ENCODE peak calls at places on chromosomes 1 and 21, in eight cellular contexts. J, C, X, O, S, M, I and N are unnamed samples.

GRCh38 chr1:41687007-41687406 is 202.5 kb upstream of the EDN2 start:
- DNase-seq in J (no peak), C (no peak), X (no peak), O (no peak), S (no peak), M (no peak), I (no peak), N (no peak)

GRCh38 chr1:46521417-46521816 is 30.0 kb downstream of the KNCN start:
- DNase-seq in J (no peak), C (no peak), X (no peak), O (no peak), S (no peak), M (no peak), I (no peak), N (no peak)

GRCh38 chr1:26991310-26992116 is 2.0 kb upstream of the TRNP1 start:
- DNase-seq in J (peak; percentile 57), C (no peak), X (peak; percentile 88), O (no peak), S (peak; percentile 80), M (no peak), I (no peak), N (no peak)

GRCh38 chr1:81554108-81554507 is 246.6 kb upstream of the ADGRL2 start:
- DNase-seq in J (no peak), C (no peak), X (no peak), O (no peak), S (no peak), M (no peak), I (no peak), N (no peak)

GRCh38 chr1:20994176-20994575 is 182.5 kb downstream of the EIF4G3 start:
- DNase-seq in J (no peak), C (no peak), X (no peak), O (no peak), S (no peak), M (no peak), I (no peak), N (no peak)

GRCh38 chr1:214558002-214558770 is 6.8 kb upstream of the PTPN14 start:
- DNase-seq in J (no peak), C (peak; percentile 32), X (peak; percentile 91), O (peak; percentile 31), S (peak; percentile 38), M (no peak), I (no peak), N (no peak)

GRCh38 chr1:55078470-55078869 is 39.1 kb downstream of the PCSK9 start:
- DNase-seq in J (no peak), C (no peak), X (no peak), O (no peak), S (no peak), M (no peak), I (no peak), N (no peak)

GRCh38 chr1:21932127-21932526 is 5.0 kb downstream of the HSPG2 start:
- DNase-seq in J (no peak), C (peak; percentile 69), X (peak; percentile 86), O (peak; percentile 60), S (no peak), M (peak; percentile 73), I (peak; percentile 45), N (peak; percentile 39)

GRCh38 chr1:147211577-147211976 is 13.6 kb downstream of the FMO5 start:
- DNase-seq in J (no peak), C (no peak), X (no peak), O (no peak), S (no peak), M (no peak), I (no peak), N (no peak)

GRCh38 chr1:30816211-30817082 is 58.9 kb upstream of the LAPTM5 start:
- DNase-seq in J (no peak), C (peak; percentile 54), X (peak; percentile 92), O (peak; percentile 38), S (no peak), M (no peak), I (peak; percentile 65), N (no peak)

GRCh38 chr1:85307987-85308836 is 31.8 kb upstream of the BCL10 start:
- DNase-seq in J (peak; percentile 44), C (peak; percentile 87), X (peak; percentile 84), O (peak; percentile 89), S (peak; percentile 69), M (peak; percentile 78), I (peak; percentile 75), N (peak; percentile 68)

GRCh38 chr1:53575141-53575947 is 116.1 kb downstream of the DMRTB1 start:
- DNase-seq in J (no peak), C (no peak), X (no peak), O (peak; percentile 11), S (no peak), M (no peak), I (no peak), N (no peak)

GRCh38 chr1:32398401-32398800 is 4.2 kb upstream of the BSDC1 start:
- DNase-seq in J (no peak), C (no peak), X (peak; percentile 73), O (no peak), S (no peak), M (no peak), I (no peak), N (no peak)

GRCh38 chr1:109241841-109242301 is 7.5 kb upstream of the CELSR2 start:
- DNase-seq in J (no peak), C (no peak), X (no peak), O (no peak), S (no peak), M (no peak), I (no peak), N (no peak)

GRCh38 chr1:84174051-84174556 is 30.0 kb downstream of the PRKACB start:
- DNase-seq in J (no peak), C (no peak), X (peak; percentile 65), O (no peak), S (peak; percentile 0), M (no peak), I (no peak), N (no peak)

GRCh38 chr1:67332653-67333529 is 25.2 kb downstream of the IL12RB2 start:
- DNase-seq in J (no peak), C (no peak), X (no peak), O (no peak), S (no peak), M (no peak), I (no peak), N (no peak)

GRCh38 chr1:39525366-39526165 is 34.1 kb downstream of the BMP8A start:
- DNase-seq in J (peak; percentile 76), C (no peak), X (no peak), O (no peak), S (no peak), M (no peak), I (no peak), N (no peak)
- TF ChIP-seq POLR2A in J (no peak), C (no peak), X (no peak), O (no peak), S (no peak), M (no peak), I (no peak), N (no peak)

GRCh38 chr21:43590220-43590619 is 69.1 kb downstream of the HSF2BP start:
- DNase-seq in J (no peak), C (no peak), X (no peak), O (no peak), S (no peak), M (no peak), I (no peak), N (no peak)

GRCh38 chr21:43588957-43589356 is 70.3 kb downstream of the HSF2BP start:
- DNase-seq in J (no peak), C (no peak), X (no peak), O (no peak), S (no peak), M (no peak), I (no peak), N (no peak)

GRCh38 chr21:43591468-43592050 is 67.7 kb downstream of the HSF2BP start:
- DNase-seq in J (no peak), C (no peak), X (no peak), O (no peak), S (no peak), M (no peak), I (no peak), N (no peak)

GRCh38 chr21:43585514-43585913 is 73.8 kb downstream of the HSF2BP start:
- DNase-seq in J (no peak), C (no peak), X (no peak), O (no peak), S (no peak), M (no peak), I (no peak), N (no peak)

DNA sequence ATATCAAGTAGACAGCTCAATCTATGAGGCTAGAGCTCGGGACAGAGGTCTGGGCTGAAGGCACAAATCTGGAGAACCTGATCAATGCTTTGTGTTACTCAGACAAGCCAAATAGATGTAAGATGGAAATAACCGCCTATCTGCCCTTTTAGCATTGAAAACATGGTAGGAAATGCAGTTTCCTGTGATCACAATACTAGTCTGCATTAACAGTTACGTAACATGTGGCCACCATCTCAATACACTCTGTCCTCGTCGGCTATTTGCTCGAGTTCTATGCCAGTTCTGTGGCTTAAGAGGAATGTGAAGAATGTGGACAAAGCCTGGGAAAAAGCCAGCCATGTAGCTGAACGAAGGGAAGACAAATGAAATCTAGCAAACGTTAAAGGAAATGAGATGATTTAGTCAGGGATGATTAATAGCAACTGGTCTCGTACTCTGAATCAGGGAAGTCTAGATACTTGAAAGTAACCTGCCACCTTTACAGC is 73.3 kb downstream of the HSF2BP start:
- DNase-seq in J (no peak), C (peak; percentile 65), X (peak; percentile 98), O (peak; percentile 49), S (peak; percentile 78), M (peak; percentile 89), I (peak; percentile 92), N (no peak)
- TF ChIP-seq POLR2A in J (no peak), C (peak; percentile 15), X (no peak), O (no peak), S (no peak), M (no peak), I (no peak), N (no peak)

DNA sequence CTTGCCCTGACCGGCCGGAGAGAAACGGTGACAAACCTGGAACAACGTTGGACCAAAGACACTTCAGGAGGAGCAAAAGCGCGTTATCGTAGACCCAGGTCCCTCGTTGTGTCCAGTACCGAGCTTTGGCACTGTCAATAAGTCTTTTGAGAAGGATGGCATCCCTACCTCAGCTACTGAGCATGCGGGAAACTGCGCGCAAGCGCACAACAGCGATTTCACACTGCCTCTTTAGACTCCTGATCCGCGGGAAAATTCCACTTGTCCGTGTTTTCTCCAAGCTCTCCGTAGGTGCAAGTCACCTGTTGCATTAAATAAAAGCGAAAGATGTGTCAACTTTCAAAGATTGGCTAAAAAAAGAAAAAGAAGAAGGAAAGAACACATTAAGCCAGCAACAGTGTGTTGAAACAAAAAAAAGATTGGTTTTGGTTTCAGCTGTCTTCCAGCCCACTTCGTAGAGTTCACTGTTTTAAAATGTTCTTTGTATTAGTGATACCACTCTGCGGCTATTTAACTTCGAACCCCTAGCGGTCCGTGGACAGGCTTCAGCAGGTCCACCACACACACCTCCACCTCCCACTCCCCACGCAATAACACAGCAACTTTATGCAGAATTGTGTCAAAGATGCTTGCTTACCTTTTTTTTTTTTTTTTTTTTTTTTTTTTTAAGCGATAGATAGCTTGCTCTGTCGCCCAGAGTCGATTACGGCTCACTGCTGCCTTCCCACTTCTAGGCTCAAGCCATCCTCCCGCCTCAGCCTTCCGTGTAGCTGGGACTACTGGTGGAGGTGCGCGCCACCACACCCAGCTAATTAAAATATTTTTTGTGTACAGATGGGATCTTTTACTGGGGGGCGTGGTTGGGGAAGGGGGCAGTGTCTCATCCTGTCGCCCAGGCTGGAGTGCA is at the start of gene BPNT1:
- DNase-seq in J (peak; percentile 48), C (peak; percentile 94), X (peak; percentile 93), O (peak; percentile 91), S (peak; percentile 95), M (peak; percentile 95), I (peak; percentile 91), N (peak; percentile 96)
- TF ChIP-seq POLR2A in J (peak; percentile 84), C (peak; percentile 65), X (no peak), O (peak; percentile 59), S (peak; percentile 67), M (no peak), I (no peak), N (peak; percentile 55)

GRCh38 chr1:97920832-97921571 is at the start of gene DPYD:
- DNase-seq in J (peak; percentile 64), C (peak; percentile 93), X (peak; percentile 85), O (peak; percentile 84), S (peak; percentile 46), M (peak; percentile 82), I (peak; percentile 81), N (peak; percentile 92)
- TF ChIP-seq POLR2A in J (peak; percentile 49), C (peak; percentile 89), X (peak; percentile 70), O (peak; percentile 61), S (no peak), M (no peak), I (no peak), N (peak; percentile 54)